ENCODE peak calls at places on chromosomes 16 and 17, in ten cellular contexts. Q is stomach, N is breast epithelium, C is K562, T is GM23338, M is HCT116, Y is suprapubic skin, R is Panc1, X is transverse colon, W is esophagus muscularis mucosa. I is an unnamed sample. For H3K4me1, the result is how much of the 10 kb centered on the place peaks cover.

GRCh38 chr17:73976676-73977521 is 226.6 kb upstream of the RPL38 start:
- DNase-seq in Q (no peak), N (no peak), C (peak), T (no peak), M (no peak), Y (no peak), R (no peak), X (no peak), W (no peak), I (no peak)

GRCh38 chr17:58703137-58703846 is 10.9 kb downstream of the RAD51C start:
- DNase-seq in Q (no peak), N (no peak), C (no peak), T (no peak), M (no peak), Y (no peak), R (no peak), X (no peak), W (no peak), I (no peak)

GRCh38 chr16:70391881-70392481 is 45.3 kb downstream of the DDX19A start:
- DNase-seq in Q (no peak), N (no peak), C (no peak), T (no peak), M (no peak), Y (peak), R (no peak), X (no peak), W (no peak), I (no peak)

GRCh38 chr16:81875461-81875860 is 96.4 kb downstream of the PLCG2 start:
- DNase-seq in Q (no peak), N (no peak), C (no peak), T (peak), M (no peak), Y (no peak), R (no peak), X (no peak), W (no peak), I (no peak)

GRCh38 chr16:3140603-3141427 is 6.0 kb downstream of the ZNF213 start:
- DNase-seq in Q (no peak), N (no peak), C (no peak), T (no peak), M (no peak), Y (no peak), R (no peak), X (no peak), W (no peak), I (peak)

GRCh38 chr17:39848600-39848999 is 15.5 kb downstream of the IKZF3 start:
- DNase-seq in Q (no peak), N (no peak), C (no peak), T (no peak), M (no peak), Y (no peak), R (no peak), X (no peak), W (no peak), I (peak)

GRCh38 chr17:57448288-57449283 is 192.3 kb downstream of the MSI2 start:
- DNase-seq in Q (no peak), N (no peak), C (no peak), T (no peak), M (no peak), Y (no peak), R (no peak), X (no peak), W (no peak), I (no peak)

GRCh38 chr16:83989300-83989699 is 21.3 kb downstream of the NECAB2 start:
- DNase-seq in Q (no peak), N (no peak), C (no peak), T (no peak), M (no peak), Y (no peak), R (no peak), X (no peak), W (no peak), I (no peak)

GRCh38 chr17:1813088-1813487 is 16.6 kb downstream of the SMYD4 start:
- DNase-seq in Q (no peak), N (peak), C (no peak), T (no peak), M (no peak), Y (no peak), R (no peak), X (no peak), W (no peak), I (no peak)

GRCh38 chr16:20383106-20384029 is 21.2 kb downstream of the PDILT start:
- DNase-seq in Q (peak), N (no peak), C (peak), T (peak), M (peak), Y (no peak), R (peak), X (peak), W (no peak), I (no peak)

GRCh38 chr17:50533720-50534148 is 1.2 kb downstream of the EPN3 start:
- DNase-seq in Q (peak), N (no peak), C (no peak), T (peak), M (no peak), Y (no peak), R (no peak), X (peak), W (no peak), I (peak)

GRCh38 chr16:53872248-53873221 is 168.6 kb downstream of the FTO start:
- DNase-seq in Q (no peak), N (no peak), C (no peak), T (no peak), M (no peak), Y (no peak), R (no peak), X (no peak), W (no peak), I (no peak)

GRCh38 chr16:90022209-90023077 is 3.2 kb upstream of the DBNDD1 start:
- DNase-seq in Q (peak), N (peak), C (peak), T (peak), M (peak), Y (peak), R (peak), X (peak), W (peak), I (peak)

GRCh38 chr16:84875846-84876245 is 56.1 kb downstream of the CRISPLD2 start:
- DNase-seq in Q (no peak), N (no peak), C (no peak), T (no peak), M (no peak), Y (no peak), R (no peak), X (no peak), W (no peak), I (no peak)

GRCh38 chr17:7225711-7226331 is 6.1 kb downstream of the ACADVL start:
- DNase-seq in Q (no peak), N (no peak), C (no peak), T (no peak), M (no peak), Y (no peak), R (no peak), X (no peak), W (no peak), I (no peak)
- H3K4me1 ChIP-seq in Q (under half), N (under half), C (under half), T (under half), M (under half), Y (under half), R (under half), X (under half), W (under half), I (under half)

DNA sequence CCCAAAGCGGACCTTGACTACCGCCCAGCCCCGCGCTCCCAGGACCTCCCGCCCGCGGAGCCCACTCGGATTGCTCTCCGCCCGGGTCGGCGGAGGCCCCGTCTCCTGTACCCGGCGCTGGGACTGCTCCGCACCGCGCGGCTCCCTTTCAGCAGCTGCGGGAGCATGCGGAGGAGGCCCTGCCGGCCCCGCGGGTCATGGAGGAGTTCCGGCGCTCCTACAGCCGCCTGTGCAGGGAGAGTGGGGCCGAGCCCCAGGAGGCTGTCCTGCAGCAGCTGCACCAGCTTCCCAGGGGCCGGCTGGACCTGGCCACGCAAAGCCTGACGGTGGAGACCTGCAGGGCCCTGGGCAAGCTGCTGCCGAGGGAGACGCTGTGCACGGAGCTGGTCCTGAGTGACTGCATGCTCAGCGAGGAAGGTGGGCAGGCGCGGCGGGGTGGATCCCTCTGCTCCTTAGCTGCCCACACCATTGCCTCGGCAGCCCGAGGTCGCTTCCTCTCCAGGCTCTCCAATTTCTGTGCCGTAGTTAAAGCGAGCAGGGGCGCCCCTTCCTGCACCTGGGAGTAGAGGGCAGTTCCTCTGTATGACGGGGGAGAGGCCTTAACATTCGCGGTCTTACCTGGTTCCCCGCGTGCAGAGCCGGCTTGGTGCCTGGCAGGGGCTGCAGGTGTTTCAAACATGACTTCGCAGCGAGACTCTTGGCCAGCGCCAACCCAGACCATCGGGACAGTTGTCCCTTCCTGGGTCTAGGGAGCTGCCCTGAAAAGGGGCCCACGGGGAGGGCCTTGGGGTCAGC is 539 bp downstream of the LRRC45 start:
- DNase-seq in Q (no peak), N (no peak), C (no peak), T (peak), M (no peak), Y (no peak), R (no peak), X (peak), W (no peak), I (peak)
- TF ChIP-seq POLR2AphosphoS5 in Q (no peak), N (no peak), C (no peak), T (peak), M (no peak), Y (no peak), R (no peak), X (no peak), W (no peak), I (no peak)

DNA sequence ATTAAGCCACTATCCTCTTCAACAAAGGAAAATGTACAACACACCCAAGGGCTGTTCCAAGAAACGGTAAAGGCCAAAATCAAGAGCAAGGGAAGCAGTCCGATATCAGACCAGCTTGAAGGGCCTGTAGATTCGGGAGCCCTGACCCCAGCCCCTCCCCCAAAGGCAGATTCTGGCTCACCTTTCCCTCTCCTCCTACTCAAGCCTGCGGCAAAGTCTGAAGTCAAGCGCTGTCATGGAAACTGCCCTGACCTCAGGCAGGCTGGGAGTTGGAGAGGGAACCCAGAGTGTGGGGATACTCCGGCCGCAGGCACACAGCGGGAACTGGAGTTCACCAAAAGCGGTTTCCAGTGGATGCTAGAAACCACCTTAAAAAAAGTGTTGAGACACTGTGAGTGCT is 1.8 kb downstream of the ALYREF start:
- DNase-seq in Q (no peak), N (no peak), C (peak), T (no peak), M (no peak), Y (peak), R (no peak), X (no peak), W (no peak), I (no peak)
- H3K4me3 ChIP-seq in Q (peak), N (no peak), C (peak), T (peak), M (peak), Y (no peak), R (peak), X (no peak), W (no peak), I (no peak)

GRCh38 chr16:73019456-73020362 is 28.2 kb downstream of the ZFHX3 start:
- DNase-seq in Q (no peak), N (no peak), C (no peak), T (no peak), M (peak), Y (peak), R (no peak), X (no peak), W (no peak), I (no peak)
- H3K4me1 ChIP-seq in Q (half or more), N (under half), C (under half), T (under half), M (half or more), Y (under half), R (under half), X (under half), W (half or more), I (under half)

DNA sequence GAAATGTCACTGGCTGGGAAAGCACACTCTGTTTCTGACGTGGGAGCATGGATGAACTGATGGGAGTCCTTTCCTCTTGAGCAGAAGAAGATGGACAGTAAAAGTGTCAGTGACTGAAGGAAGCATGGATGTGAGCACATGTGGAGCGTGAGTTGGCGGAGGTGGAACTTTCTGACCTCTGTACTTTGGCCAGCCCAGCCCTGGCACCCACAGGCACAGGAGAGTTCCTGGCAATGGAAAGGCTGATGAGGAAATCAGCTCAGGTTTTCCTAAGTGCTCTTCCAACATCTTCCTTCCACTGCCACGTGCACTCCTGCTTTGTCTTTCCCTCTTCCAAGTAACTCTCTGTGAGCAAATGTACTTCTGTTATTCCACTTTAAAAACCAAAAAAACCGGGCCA is 276.8 kb downstream of the NTN1 start:
- DNase-seq in Q (no peak), N (no peak), C (no peak), T (no peak), M (no peak), Y (no peak), R (no peak), X (peak), W (no peak), I (no peak)
- TF ChIP-seq POLR2AphosphoS5 in Q (no peak), N (no peak), C (no peak), T (no peak), M (no peak), Y (no peak), R (no peak), X (no peak), W (no peak), I (no peak)

GRCh38 chr17:38605230-38605851 is 411 bp downstream of the SRCIN1 start:
- DNase-seq in Q (no peak), N (no peak), C (no peak), T (peak), M (no peak), Y (no peak), R (no peak), X (no peak), W (no peak), I (no peak)
- H3K4me3 ChIP-seq in Q (peak), N (peak), C (peak), T (peak), M (peak), Y (peak), R (peak), X (peak), W (peak), I (peak)